ENCODE peak calls at places on chromosomes 12 and 14, in seven cellular contexts. E is HCT116, B is K562, R is SK-N-SH, I is H1, P is GM12878, W is HepG2. D is an unnamed sample.

GRCh38 chr14:51087024-51087423 is 7.9 kb downstream of the TRIM9 start:
- DNase-seq in I (no peak), P (no peak), R (no peak), W (no peak), B (peak; percentile 63), E (peak; percentile 72), D (no peak)

GRCh38 chr14:54709444-54709843 is 142.5 kb downstream of the SAMD4A start:
- DNase-seq in B (no peak), W (no peak), I (no peak), E (no peak), P (peak; percentile 70), R (no peak), D (peak; percentile 18)

GRCh38 chr12:30180602-30181001 is 396.9 kb upstream of the TMTC1 start:
- DNase-seq in R (no peak), W (no peak), B (no peak), I (no peak), E (no peak), P (no peak), D (no peak)

GRCh38 chr12:50088577-50089335 is 3.6 kb downstream of the SMARCD1 start:
- DNase-seq in W (peak; percentile 68), E (peak; percentile 72), B (peak; percentile 73), R (peak; percentile 65), P (peak; percentile 37), I (no peak), D (peak; percentile 68)

GRCh38 chr14:54893151-54893760 is 9.4 kb downstream of the GCH1 start:
- DNase-seq in P (no peak), E (peak; percentile 39), B (peak; percentile 39), W (peak; percentile 50), I (no peak), R (peak; percentile 51), D (no peak)

GRCh38 chr12:111453071-111453989 is 47.6 kb downstream of the SH2B3 start:
- DNase-seq in R (no peak), P (no peak), E (no peak), B (no peak), I (peak; percentile 47), W (no peak), D (no peak)

GRCh38 chr14:104900639-104901512 is 23.8 kb upstream of the PLD4 start:
- DNase-seq in R (no peak), E (no peak), B (no peak), W (no peak), I (no peak), P (no peak), D (no peak)

GRCh38 chr14:61145258-61145902 is 135.8 kb downstream of the TMEM30B start:
- DNase-seq in P (no peak), B (no peak), I (no peak), R (peak; percentile 53), E (no peak), W (no peak), D (no peak)

GRCh38 chr14:61500046-61500445 is 178.7 kb downstream of the PRKCH start:
- DNase-seq in W (no peak), P (no peak), E (no peak), B (no peak), I (no peak), R (no peak), D (no peak)

GRCh38 chr14:22472935-22473854 is 115.8 kb downstream of the DAD1 start:
- DNase-seq in E (peak; percentile 34), R (peak; percentile 30), W (peak; percentile 56), I (peak; percentile 66), P (no peak), B (peak; percentile 55), D (no peak)

GRCh38 chr12:132170637-132171292 is 26.5 kb downstream of the NOC4L start:
- DNase-seq in W (no peak), E (no peak), I (no peak), P (no peak), B (no peak), R (no peak), D (no peak)

GRCh38 chr14:69692542-69693053 is 74.3 kb upstream of the SRSF5 start:
- DNase-seq in I (no peak), P (no peak), R (no peak), W (no peak), B (no peak), E (no peak), D (no peak)

GRCh38 chr12:99670635-99671034 is 23.1 kb downstream of the GARIN6 start:
- DNase-seq in R (no peak), P (no peak), W (no peak), E (no peak), I (no peak), B (no peak), D (no peak)
- TF ChIP-seq JUND in R (peak; percentile 68), P (no peak), W (no peak), E (no peak), I (no peak), B (no peak), D (no peak)

DNA sequence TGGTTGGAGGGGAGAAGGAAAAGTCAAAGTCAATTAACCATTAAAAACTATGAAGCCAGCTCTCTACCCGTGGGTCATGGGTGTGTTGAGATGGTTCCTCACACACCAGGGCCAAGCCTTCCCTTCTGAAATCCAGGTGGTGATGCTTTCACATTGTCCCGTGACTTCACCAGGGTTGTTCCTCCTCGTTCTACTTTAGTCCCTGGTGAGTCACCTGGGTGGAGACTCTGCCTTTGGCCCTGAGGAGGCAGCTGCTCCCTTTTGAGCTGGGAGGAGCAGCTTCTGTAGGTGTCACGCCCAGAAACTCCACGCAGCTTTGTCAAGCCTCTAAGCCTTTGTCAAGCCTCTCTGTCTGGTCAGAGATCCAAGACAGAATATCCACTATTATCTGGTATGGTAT is 348.3 kb downstream of the BMP4 start:
- DNase-seq in R (no peak), P (no peak), I (no peak), E (peak; percentile 74), W (no peak), B (no peak), D (no peak)
- TF ChIP-seq JUND in R (no peak), P (no peak), I (no peak), E (peak; percentile 66), W (no peak), B (no peak), D (no peak)

GRCh38 chr12:119375619-119376018 is 41.1 kb downstream of the CCDC60 start:
- DNase-seq in P (peak; percentile 47), I (no peak), E (no peak), W (no peak), B (no peak), R (no peak), D (no peak)
- TF ChIP-seq JUND in P (no peak), I (no peak), E (no peak), W (no peak), B (no peak), R (no peak), D (no peak)

DNA sequence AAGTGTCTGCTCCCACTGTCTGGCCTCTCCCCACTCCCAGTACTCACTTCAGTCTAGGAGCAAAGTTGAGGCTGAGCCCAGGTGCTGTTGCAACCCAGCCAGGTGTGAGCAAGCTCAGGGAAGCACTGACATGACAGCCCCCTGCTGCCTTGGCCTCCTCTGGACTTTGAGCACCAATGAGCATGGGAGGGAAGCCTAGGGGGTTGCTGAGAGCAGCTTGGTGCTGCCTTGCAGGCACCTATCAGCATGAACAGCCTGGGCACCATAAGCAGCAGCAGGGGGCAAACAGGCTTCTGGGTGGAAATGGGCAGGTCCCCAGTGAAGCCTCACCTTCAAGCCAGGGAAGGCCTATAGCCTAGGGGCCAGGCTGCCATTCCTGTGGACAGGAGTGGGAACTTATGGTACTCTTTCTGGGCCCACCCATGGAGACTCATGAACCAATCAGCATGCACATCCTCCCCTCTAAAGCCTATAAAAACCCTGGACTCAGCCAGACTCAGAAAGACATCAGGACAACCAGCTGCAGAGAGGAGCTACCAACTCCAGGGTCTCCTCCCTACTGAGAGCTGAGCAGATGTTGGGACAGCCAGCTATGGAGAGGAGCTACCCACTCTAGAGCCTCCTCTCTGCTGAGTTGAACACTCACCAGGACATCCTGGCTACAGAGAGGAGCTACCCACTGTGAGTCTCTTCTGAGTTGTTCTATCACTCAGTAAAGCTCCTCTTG is 49.3 kb downstream of the EGLN3 start:
- DNase-seq in R (no peak), I (no peak), P (no peak), E (no peak), W (no peak), B (no peak), D (no peak)
- TF ChIP-seq JUND in R (no peak), I (no peak), P (no peak), E (no peak), W (no peak), B (no peak), D (no peak)

D was measured in T47D.